ENCODE peak calls at places on chromosomes 2 and 18, in five cellular contexts. U is activated effector memory CD4-positive, alpha-beta T cell treated with anti-CD3 and anti-CD28 coated beads, Interleukin-2, amount 50 U/mL, for 16 hours; K is NCI-H774; M is endodermal cell; E is body of pancreas. Q is an unnamed sample.

GRCh38 chr2:11132036-11132671 is 23.1 kb upstream of the SLC66A3 start:
- DNase-seq in U (no peak), K (no peak), M (no peak), E (no peak), Q (no peak)

GRCh38 chr2:40087927-40088326 is 308.9 kb upstream of the THUMPD2 start:
- DNase-seq in U (no peak), K (no peak), M (no peak), E (no peak), Q (no peak)

GRCh38 chr2:231640646-231641111 is 48.0 kb downstream of the TEX44 start:
- DNase-seq in U (no peak), K (peak), M (no peak), E (peak), Q (no peak)

GRCh38 chr2:18834341-18834740 is 245.0 kb upstream of the NT5C1B start:
- DNase-seq in U (no peak), K (no peak), M (no peak), E (no peak), Q (no peak)

GRCh38 chr2:28082131-28082530 is 191.6 kb downstream of the BABAM2 start:
- DNase-seq in U (no peak), K (no peak), M (no peak), E (no peak), Q (no peak)

GRCh38 chr2:201638331-201638730 is 5.0 kb downstream of the TMEM237 start:
- DNase-seq in U (no peak), K (no peak), M (no peak), E (no peak), Q (no peak)

GRCh38 chr18:75169411-75169810 is 39.5 kb downstream of the PTGR3 start:
- DNase-seq in U (peak), K (no peak), M (peak), E (no peak), Q (no peak)

GRCh38 chr2:219186754-219187456 is 8.8 kb downstream of the RETREG2 start:
- DNase-seq in U (no peak), K (no peak), M (no peak), E (no peak), Q (no peak)

GRCh38 chr2:228519561-228519960 is 338.1 kb upstream of the SPHKAP start:
- DNase-seq in U (no peak), K (no peak), M (no peak), E (no peak), Q (no peak)

GRCh38 chr2:188678921-188679320 is 295.3 kb upstream of the COL3A1 start:
- DNase-seq in U (no peak), K (no peak), M (no peak), E (no peak), Q (no peak)

GRCh38 chr2:171762879-171763573 is 75.8 kb downstream of the DYNC1I2 start:
- DNase-seq in U (no peak), K (no peak), M (no peak), E (no peak), Q (no peak)

GRCh38 chr18:64966667-64967066 is 784.1 kb upstream of the CDH7 start:
- DNase-seq in U (no peak), K (peak), M (peak), E (no peak), Q (no peak)

GRCh38 chr18:27887287-27887686 is 289.6 kb downstream of the CDH2 start:
- DNase-seq in U (no peak), K (no peak), M (no peak), E (no peak), Q (no peak)

GRCh38 chr18:10504723-10505122 is 21.1 kb upstream of the NAPG start:
- DNase-seq in U (no peak), K (no peak), M (no peak), E (no peak), Q (no peak)

GRCh38 chr2:52775674-52776073 is 991.9 kb upstream of the CHAC2 start:
- DNase-seq in U (no peak), K (no peak), M (no peak), E (no peak), Q (no peak)

GRCh38 chr2:170229744-170230143 is 51.8 kb downstream of the MYO3B start:
- DNase-seq in U (no peak), K (no peak), M (no peak), E (no peak), Q (no peak)

GRCh38 chr18:53698907-53699306 is 525.6 kb downstream of the MBD2 start:
- DNase-seq in U (no peak), K (peak), M (peak), E (peak), Q (no peak)

GRCh38 chr2:237475704-237476107 is 11.3 kb upstream of the MLPH start:
- DNase-seq in U (peak), K (no peak), M (no peak), E (peak), Q (no peak)

GRCh38 chr18:74303936-74304335 is 11.7 kb upstream of the C18orf63 start:
- DNase-seq in U (no peak), K (no peak), M (no peak), E (no peak), Q (no peak)

GRCh38 chr2:627926-628560 is 49.2 kb downstream of the TMEM18 start:
- DNase-seq in U (no peak), K (no peak), M (no peak), E (no peak), Q (no peak)

GRCh38 chr2:121071058-121071504 is 213.9 kb downstream of the TFCP2L1 start:
- DNase-seq in U (peak), K (no peak), M (peak), E (peak), Q (peak)

GRCh38 chr2:191728710-191729597 is 51.0 kb downstream of the NABP1 start:
- DNase-seq in U (no peak), K (no peak), M (no peak), E (no peak), Q (no peak)

GRCh38 chr2:59314367-59314766 is 1073.2 kb upstream of the FANCL start:
- DNase-seq in U (no peak), K (no peak), M (no peak), E (no peak), Q (no peak)

GRCh38 chr2:86414996-86415395 is 26.2 kb upstream of the KDM3A start:
- DNase-seq in U (no peak), K (no peak), M (no peak), E (no peak), Q (no peak)

GRCh38 chr2:26614205-26615128 is 26.7 kb downstream of the CIB4 start:
- DNase-seq in U (peak), K (no peak), M (no peak), E (no peak), Q (no peak)

GRCh38 chr2:226869371-226869770 is 33.5 kb downstream of the RHBDD1 start:
- DNase-seq in U (no peak), K (no peak), M (no peak), E (no peak), Q (no peak)

GRCh38 chr2:134320930-134321329 is 67.1 kb downstream of the MGAT5 start:
- DNase-seq in U (peak), K (no peak), M (no peak), E (no peak), Q (no peak)

Q was measured in NCI-H2029 treated with DMSO at 0.1 percent for 48 hours.